ENCODE peak calls at places on chromosomes 3 and 15, in six cellular contexts. J is heart left ventricle; T is CD8-positive, alpha-beta T cell; M is upper lobe of right lung; I is lower lobe of right lung; L is RWPE2. H is an unnamed sample.

GRCh38 chr15:59260090-59260489 is 53.4 kb downstream of the LDHAL6B start:
- ATAC-seq in J (no peak), T (no peak), M (no peak), I (no peak), L (no peak), H (no peak)

GRCh38 chr15:41017051-41017735 is 63.9 kb downstream of the CHAC1 start:
- ATAC-seq in J (no peak), T (no peak), M (no peak), I (no peak), L (no peak), H (no peak)

GRCh38 chr3:64188810-64189560 is 36.3 kb downstream of the PRICKLE2 start:
- ATAC-seq in J (peak; percentile 76), T (no peak), M (peak; percentile 80), I (peak; percentile 89), L (peak; percentile 53), H (peak; percentile 66)

GRCh38 chr15:39301589-39301999 is 279.3 kb upstream of the THBS1 start:
- ATAC-seq in J (peak; percentile 42), T (no peak), M (no peak), I (peak; percentile 41), L (peak; percentile 72), H (peak; percentile 74)

GRCh38 chr15:52785672-52786406 is 4.3 kb downstream of the ONECUT1 start:
- ATAC-seq in J (no peak), T (no peak), M (no peak), I (no peak), L (no peak), H (no peak)

GRCh38 chr15:48177383-48177874 is 666 bp downstream of the MYEF2 start:
- ATAC-seq in J (peak; percentile 86), T (peak; percentile 63), M (peak; percentile 74), I (peak; percentile 90), L (peak; percentile 70), H (peak; percentile 81)

GRCh38 chr3:112360574-112360973 is 27.6 kb downstream of the CD200 start:
- ATAC-seq in J (peak; percentile 64), T (no peak), M (peak; percentile 87), I (peak; percentile 92), L (no peak), H (peak; percentile 57)

GRCh38 chr3:49484471-49484870 is 14.4 kb downstream of the DAG1 start:
- ATAC-seq in J (peak; percentile 20), T (no peak), M (no peak), I (no peak), L (no peak), H (no peak)

GRCh38 chr3:169367016-169367415 is 296.5 kb downstream of the MECOM start:
- ATAC-seq in J (no peak), T (no peak), M (no peak), I (no peak), L (no peak), H (no peak)

GRCh38 chr3:37897763-37898162 is 36.1 kb downstream of the CTDSPL start:
- ATAC-seq in J (peak; percentile 45), T (no peak), M (no peak), I (no peak), L (no peak), H (no peak)

GRCh38 chr3:36483709-36484108 is 103.4 kb downstream of the STAC start:
- ATAC-seq in J (no peak), T (no peak), M (no peak), I (no peak), L (no peak), H (no peak)

GRCh38 chr3:161630791-161631190 is 134.2 kb downstream of the OTOL1 start:
- ATAC-seq in J (no peak), T (no peak), M (no peak), I (no peak), L (no peak), H (no peak)
- H3K36me3 ChIP-seq in J (no peaks in the 10 kb centered on the region), T (no peaks in the 10 kb centered on the region), M (no peaks in the 10 kb centered on the region), I (no peaks in the 10 kb centered on the region), L (no peaks in the 10 kb centered on the region), H (no peaks in the 10 kb centered on the region)

DNA sequence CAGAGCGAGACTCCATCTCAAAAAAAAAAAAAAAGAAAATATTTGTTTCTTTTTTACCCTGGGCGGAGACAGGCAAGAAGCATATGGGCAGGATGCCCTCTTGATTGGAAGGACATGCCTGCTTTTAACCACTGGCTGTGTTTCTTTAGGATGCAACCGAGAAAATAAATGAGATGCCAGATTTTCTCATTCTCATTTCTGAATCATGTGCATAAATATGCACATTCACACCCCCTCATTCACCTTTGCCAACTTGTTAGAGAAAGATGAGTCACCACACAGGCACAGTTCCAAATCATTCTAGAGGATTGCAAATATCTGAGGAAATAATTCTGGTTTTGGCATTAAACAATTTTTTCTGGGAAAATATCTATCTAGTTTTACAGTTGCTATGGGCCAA is 3.3 kb downstream of the LIPH start:
- ATAC-seq in J (peak; percentile 77), T (no peak), M (peak; percentile 49), I (peak; percentile 78), L (peak; percentile 83), H (peak; percentile 76)
- H3K4me3 ChIP-seq in J (no peak overlapping the region), T (no peak overlapping the region), M (no peak overlapping the region), I (no peak overlapping the region), L (no peak overlapping the region), H (no peak overlapping the region)

GRCh38 chr15:78340243-78341056 is at the start of gene CRABP1:
- ATAC-seq in J (no peak), T (no peak), M (no peak), I (no peak), L (peak; percentile 32), H (no peak)

GRCh38 chr15:78345726-78346125 is 5.6 kb downstream of the CRABP1 start:
- ATAC-seq in J (no peak), T (no peak), M (no peak), I (no peak), L (no peak), H (no peak)

GRCh38 chr15:78341057-78341763 is 1.1 kb downstream of the CRABP1 start:
- ATAC-seq in J (no peak), T (no peak), M (no peak), I (no peak), L (peak; percentile 71), H (no peak)

GRCh38 chr15:78339559-78339958 is 594 bp upstream of the CRABP1 start:
- ATAC-seq in J (no peak), T (no peak), M (no peak), I (no peak), L (no peak), H (no peak)

DNA sequence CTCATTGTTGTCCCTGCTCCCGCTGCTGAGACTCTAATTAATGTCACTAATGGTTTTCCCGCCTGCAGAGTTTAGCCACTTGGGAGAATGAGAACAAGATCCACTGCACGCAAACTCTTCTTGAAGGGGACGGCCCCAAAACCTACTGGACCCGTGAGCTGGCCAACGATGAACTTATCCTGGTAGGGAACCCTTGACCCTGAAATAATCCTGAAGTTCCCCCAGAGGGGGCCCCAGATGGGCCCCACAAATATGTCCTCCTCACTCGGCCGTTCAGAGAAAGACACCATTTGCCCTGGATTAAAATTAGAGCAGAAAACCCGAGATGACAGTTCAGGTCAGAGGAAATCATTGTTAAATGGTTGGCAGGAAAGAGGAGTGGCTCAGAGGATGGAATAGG is 3.3 kb downstream of the CRABP1 start:
- ATAC-seq in J (no peak), T (no peak), M (no peak), I (no peak), L (no peak), H (no peak)
- TF ChIP-seq CTCF in J (no peak), T (no peak), M (no peak), I (no peak), L (no peak), H (no peak)

DNA sequence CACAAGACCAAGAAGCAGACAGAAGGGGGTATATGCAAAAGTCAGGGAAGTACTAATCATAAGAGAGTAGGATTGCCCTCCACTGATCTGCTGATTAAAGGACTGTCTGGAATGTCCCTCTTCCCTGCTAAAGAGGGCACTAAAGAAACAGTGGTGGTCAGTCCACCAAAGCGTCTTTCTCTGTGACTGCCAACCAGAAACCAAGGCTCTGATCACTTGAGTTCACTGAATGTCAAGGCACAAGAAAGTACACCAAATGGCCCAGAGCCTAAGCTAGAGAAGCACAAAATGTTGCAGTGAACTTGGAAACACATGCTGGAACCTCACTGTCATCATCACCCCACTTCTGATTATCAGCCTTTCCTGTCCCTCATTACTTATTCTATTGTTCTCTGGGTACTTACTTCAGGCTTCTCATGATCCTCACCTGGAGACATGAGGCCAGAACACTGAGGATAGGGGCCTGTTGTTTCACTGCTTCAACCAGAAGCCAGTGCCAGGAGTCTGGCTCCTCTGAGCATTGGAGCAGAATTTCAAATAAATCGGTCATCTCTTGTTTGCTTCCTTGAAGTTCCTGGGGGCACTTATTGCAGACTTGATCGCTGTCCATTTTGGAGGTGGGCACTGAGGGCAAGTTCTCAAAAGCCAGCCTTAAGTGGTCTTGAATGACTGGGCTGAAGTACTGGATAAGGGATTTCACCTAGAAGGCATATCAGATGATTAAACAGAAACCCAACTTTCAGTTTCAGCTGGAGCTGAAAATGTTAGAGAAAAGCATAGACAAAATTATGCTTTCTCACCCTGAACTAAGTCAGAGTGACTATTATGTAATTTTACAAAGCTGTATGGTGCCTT is 58.9 kb downstream of the EIF3J start:
- ATAC-seq in J (no peak), T (no peak), M (no peak), I (peak; percentile 16), L (no peak), H (no peak)
- H3K36me3 ChIP-seq in J (peaks cover 94% of the 10 kb centered on the region), T (peaks cover 28% of the 10 kb centered on the region), M (peaks cover 97% of the 10 kb centered on the region), I (peaks cover 98% of the 10 kb centered on the region), L (peaks cover 96% of the 10 kb centered on the region), H (peaks cover 100% of the 10 kb centered on the region)

GRCh38 chr3:158103131-158103955 is 2.9 kb downstream of the SHOX2 start:
- ATAC-seq in J (peak; percentile 24), T (no peak), M (no peak), I (no peak), L (no peak), H (no peak)

GRCh38 chr3:158102660-158103085 is 3.5 kb downstream of the SHOX2 start:
- ATAC-seq in J (no peak), T (no peak), M (no peak), I (no peak), L (no peak), H (no peak)

GRCh38 chr3:158100681-158101080 is 5.5 kb downstream of the SHOX2 start:
- ATAC-seq in J (no peak), T (no peak), M (no peak), I (no peak), L (no peak), H (no peak)

GRCh38 chr3:158101330-158102218 is 4.6 kb downstream of the SHOX2 start:
- ATAC-seq in J (no peak), T (no peak), M (no peak), I (no peak), L (no peak), H (no peak)

GRCh38 chr3:158102219-158102612 is 4.0 kb downstream of the SHOX2 start:
- ATAC-seq in J (no peak), T (no peak), M (no peak), I (no peak), L (no peak), H (no peak)
- H3K4me3 ChIP-seq in J (no peak overlapping the region), T (no peak overlapping the region), M (no peak overlapping the region), I (no peak overlapping the region), L (no peak overlapping the region), H (no peak overlapping the region)